ENCODE peak calls at places on chromosome 15, in eight cellular contexts. Z, D, L, J, U, H, R and I are unnamed samples.

GRCh38 chr15:99085413-99086326 is 19.2 kb upstream of the SYNM start:
- DNase-seq in L (peak; percentile 51), J (no peak), U (no peak), H (peak; percentile 74), Z (peak; percentile 45), D (no peak), R (no peak), I (peak; percentile 67)

GRCh38 chr15:67828379-67828968 is 3.2 kb downstream of the SKOR1 start:
- DNase-seq in H (no peak), D (no peak), U (no peak), Z (no peak), R (no peak), L (no peak), J (no peak), I (no peak)

GRCh38 chr15:63086271-63086670 is 35.4 kb upstream of the LACTB start:
- DNase-seq in J (no peak), U (no peak), Z (no peak), L (no peak), D (no peak), H (peak; percentile 47), R (no peak), I (no peak)

GRCh38 chr15:92670625-92671024 is 15.1 kb upstream of the FAM174B start:
- DNase-seq in H (no peak), U (no peak), R (no peak), Z (no peak), J (no peak), D (no peak), L (no peak), I (no peak)

GRCh38 chr15:84791763-84792162 is 25.4 kb upstream of the ALPK3 start:
- DNase-seq in L (no peak), R (no peak), H (no peak), U (no peak), Z (no peak), D (no peak), J (no peak), I (no peak)

GRCh38 chr15:58346361-58346760 is 85.4 kb upstream of the LIPC start:
- DNase-seq in L (no peak), H (no peak), R (no peak), J (no peak), D (no peak), Z (peak; percentile 81), U (no peak), I (peak; percentile 73)

GRCh38 chr15:100520132-100520921 is 8.4 kb downstream of the CERS3 start:
- DNase-seq in J (no peak), U (no peak), H (no peak), Z (no peak), D (no peak), L (no peak), R (no peak), I (no peak)

GRCh38 chr15:83869329-83869728 is 215.4 kb downstream of the ADAMTSL3 start:
- DNase-seq in U (no peak), Z (no peak), R (no peak), J (no peak), H (no peak), D (peak; percentile 62), L (no peak), I (no peak)

GRCh38 chr15:42721016-42721415 is 15.9 kb downstream of the CDAN1 start:
- DNase-seq in L (no peak), R (no peak), Z (no peak), U (no peak), J (no peak), D (no peak), H (no peak), I (no peak)

GRCh38 chr15:82239685-82240391 is 22.7 kb downstream of the EFL1 start:
- DNase-seq in H (no peak), Z (no peak), D (no peak), U (no peak), L (no peak), R (no peak), J (no peak), I (no peak)

GRCh38 chr15:52083603-52084002 is 29.0 kb downstream of the BCL2L10 start:
- DNase-seq in R (no peak), H (no peak), Z (no peak), L (no peak), D (no peak), J (no peak), U (no peak), I (no peak)

GRCh38 chr15:51403072-51403878 is 61.8 kb downstream of the GLDN start:
- DNase-seq in H (peak; percentile 66), D (no peak), Z (no peak), U (peak; percentile 38), R (peak; percentile 23), L (peak; percentile 8), J (no peak), I (peak; percentile 82)

GRCh38 chr15:96254168-96254567 is 76.3 kb upstream of the NR2F2 start:
- DNase-seq in R (no peak), Z (no peak), L (no peak), J (no peak), U (no peak), D (no peak), H (no peak), I (peak; percentile 60)

GRCh38 chr15:43048935-43049334 is 56.9 kb downstream of the UBR1 start:
- DNase-seq in D (no peak), R (no peak), J (no peak), U (no peak), Z (no peak), H (no peak), L (no peak), I (no peak)

GRCh38 chr15:92930061-92930460 is 29.9 kb downstream of the CHD2 start:
- DNase-seq in R (no peak), L (no peak), J (no peak), H (no peak), U (no peak), Z (no peak), D (no peak), I (peak; percentile 54)

GRCh38 chr15:49235446-49236207 is 65.6 kb downstream of the GALK2 start:
- DNase-seq in J (peak; percentile 53), D (peak; percentile 46), Z (peak; percentile 86), R (peak; percentile 48), U (peak; percentile 34), H (peak; percentile 94), L (peak; percentile 77), I (peak; percentile 92)

GRCh38 chr15:88388702-88389101 is 78.5 kb downstream of the MRPL46 start:
- DNase-seq in R (no peak), J (no peak), U (no peak), Z (no peak), D (no peak), L (no peak), H (no peak), I (no peak)

GRCh38 chr15:40793216-40793989 is 13.5 kb upstream of the ZFYVE19 start:
- DNase-seq in L (peak; percentile 91), H (peak; percentile 91), Z (peak; percentile 78), D (no peak), U (no peak), R (peak; percentile 92), J (no peak), I (peak; percentile 96)

GRCh38 chr15:25175789-25176615 is 221.2 kb downstream of the SNRPN start:
- DNase-seq in D (peak; percentile 2), L (no peak), U (no peak), J (no peak), H (no peak), Z (no peak), R (no peak), I (no peak)

GRCh38 chr15:28903555-28903954 is 17.8 kb downstream of the APBA2 start:
- DNase-seq in D (no peak), U (no peak), Z (no peak), H (no peak), J (no peak), R (no peak), L (no peak), I (no peak)

GRCh38 chr15:63615935-63616334 is 18.7 kb downstream of the FBXL22 start:
- DNase-seq in U (no peak), Z (no peak), R (no peak), J (no peak), D (no peak), L (no peak), H (no peak), I (no peak)

GRCh38 chr15:33242669-33243191 is 48.2 kb upstream of the FMN1 start:
- DNase-seq in H (peak; percentile 23), J (no peak), R (no peak), Z (no peak), L (no peak), U (no peak), D (no peak), I (peak; percentile 54)

GRCh38 chr15:44295909-44296420 is 7.4 kb downstream of the GOLM2 start:
- DNase-seq in D (no peak), H (peak; percentile 30), U (no peak), J (no peak), L (no peak), Z (no peak), R (no peak), I (peak; percentile 33)

GRCh38 chr15:89903015-89903857 is 9.4 kb upstream of the AP3S2 start:
- DNase-seq in U (no peak), R (no peak), H (no peak), D (no peak), Z (no peak), L (no peak), J (no peak), I (no peak)
- TF ChIP-seq CTCF in U (no peak), R (no peak), H (no peak), D (no peak), Z (no peak), L (no peak), J (no peak), I (no peak)

DNA sequence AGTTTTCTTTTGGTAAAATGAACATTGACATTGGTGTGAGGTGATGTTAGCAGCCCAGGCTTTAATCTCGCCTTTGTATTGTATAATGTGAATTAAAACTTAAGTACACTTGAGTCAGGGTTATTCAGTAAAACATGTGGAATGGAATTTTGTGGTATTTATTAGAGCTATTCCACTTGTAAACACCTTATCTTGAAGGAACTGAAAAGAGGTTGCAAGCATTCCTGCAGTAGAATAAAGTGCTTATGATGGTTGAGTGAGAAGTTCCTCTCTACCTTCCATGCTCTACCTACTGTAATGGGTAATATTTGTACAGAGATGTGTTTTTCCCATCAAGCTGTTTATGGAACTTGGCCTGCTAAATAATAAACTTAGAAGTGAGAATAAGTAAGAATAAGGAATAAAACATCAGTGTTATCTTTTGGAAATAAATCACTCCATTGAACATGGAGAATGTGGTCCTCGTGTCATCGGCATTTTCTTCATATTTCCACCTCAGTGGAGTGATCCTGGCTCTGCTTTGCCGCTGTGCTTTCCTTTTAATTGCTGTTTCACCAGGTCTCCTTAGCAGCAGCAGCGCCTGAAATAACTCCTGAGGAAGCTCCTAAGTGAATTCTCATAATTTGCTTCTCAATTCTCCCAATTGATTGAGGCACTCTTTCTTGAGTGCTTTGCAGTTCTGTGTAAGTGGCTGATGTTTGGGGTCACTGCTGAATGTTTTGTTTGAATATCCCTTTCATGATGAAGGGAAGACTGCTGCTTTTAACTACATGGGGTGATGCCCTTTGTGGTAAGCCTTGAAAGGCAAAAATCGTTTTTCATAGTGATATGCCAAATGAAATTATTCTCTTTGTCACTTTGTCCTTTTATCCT is 36.3 kb downstream of the HMG20A start:
- DNase-seq in D (no peak), H (peak; percentile 22), U (no peak), L (peak; percentile 20), R (no peak), J (no peak), Z (no peak), I (peak; percentile 25)
- TF ChIP-seq CTCF in D (no peak), H (no peak), U (no peak), L (no peak), R (no peak), J (no peak), Z (no peak), I (no peak)

GRCh38 chr15:57285386-57285785 is 90.9 kb upstream of the CGNL1 start:
- DNase-seq in D (no peak), L (no peak), Z (no peak), J (no peak), U (no peak), H (no peak), R (no peak), I (no peak)
- TF ChIP-seq CTCF in D (no peak), L (no peak), Z (no peak), J (no peak), U (no peak), H (no peak), R (no peak), I (no peak)

GRCh38 chr15:70014860-70015490 is 82.7 kb downstream of the TLE3 start:
- DNase-seq in L (no peak), U (peak; percentile 86), Z (no peak), J (no peak), R (no peak), H (no peak), D (no peak), I (no peak)
- TF ChIP-seq CTCF in L (no peak), U (no peak), Z (no peak), J (no peak), R (no peak), H (no peak), D (no peak), I (no peak)